ENCODE peak calls at places on chromosomes 7 and 10, in five cellular contexts. G, M, H, R and N are unnamed samples.

GRCh38 chr7:114243019-114243507 is 171.6 kb upstream of the FOXP2 start:
- DNase-seq in G (no peak), M (peak; percentile 41), H (peak; percentile 25), R (no peak), N (no peak)

GRCh38 chr7:11434371-11434770 is 397.6 kb downstream of the THSD7A start:
- DNase-seq in G (no peak), M (no peak), H (peak; percentile 52), R (no peak), N (no peak)

GRCh38 chr10:64175271-64175962 is 654.2 kb downstream of the REEP3 start:
- DNase-seq in G (no peak), M (peak; percentile 67), H (no peak), R (no peak), N (no peak)

GRCh38 chr7:138892016-138892630 is 89.1 kb downstream of the KIAA1549 start:
- DNase-seq in G (no peak), M (no peak), H (no peak), R (no peak), N (no peak)

GRCh38 chr7:4282434-4283223 is 399.5 kb upstream of the FOXK1 start:
- DNase-seq in G (no peak), M (no peak), H (peak; percentile 3), R (no peak), N (no peak)

GRCh38 chr7:45869426-45869825 is 3.5 kb downstream of the CCDC201 start:
- DNase-seq in G (peak; percentile 73), M (no peak), H (peak; percentile 25), R (no peak), N (no peak)

GRCh38 chr7:73773700-73774517 is 3.8 kb upstream of the CLDN3 start:
- DNase-seq in G (no peak), M (no peak), H (no peak), R (no peak), N (no peak)

GRCh38 chr10:34323197-34323596 is 491.9 kb downstream of the PARD3 start:
- DNase-seq in G (peak; percentile 58), M (no peak), H (peak; percentile 55), R (no peak), N (no peak)

GRCh38 chr10:84401838-84402611 is 73.6 kb downstream of the CCSER2 start:
- DNase-seq in G (no peak), M (no peak), H (no peak), R (no peak), N (no peak)

GRCh38 chr7:134845461-134845860 is 66.0 kb downstream of the CALD1 start:
- DNase-seq in G (no peak), M (peak; percentile 1), H (no peak), R (no peak), N (no peak)

GRCh38 chr7:94087664-94088352 is 83.7 kb upstream of the BET1 start:
- DNase-seq in G (peak; percentile 74), M (peak; percentile 63), H (peak; percentile 86), R (peak; percentile 76), N (no peak)

GRCh38 chr7:33720870-33721269 is 184.5 kb upstream of the BMPER start:
- DNase-seq in G (peak; percentile 12), M (no peak), H (no peak), R (no peak), N (no peak)

GRCh38 chr7:95324396-95324795 is at the start of gene PON1:
- DNase-seq in G (no peak), M (no peak), H (no peak), R (no peak), N (no peak)

GRCh38 chr7:90736968-90737939 is 141.1 kb downstream of the CDK14 start:
- DNase-seq in G (no peak), M (no peak), H (no peak), R (no peak), N (no peak)

GRCh38 chr10:113111900-113112853 is 162.1 kb downstream of the TCF7L2 start:
- DNase-seq in G (peak; percentile 46), M (peak; percentile 87), H (peak; percentile 87), R (no peak), N (no peak)

GRCh38 chr10:121598261-121599249 is at the start of gene FGFR2:
- DNase-seq in G (peak; percentile 71), M (peak; percentile 69), H (peak; percentile 17), R (peak; percentile 77), N (peak; percentile 57)

GRCh38 chr10:77877461-77878344 is 48.9 kb downstream of the DLG5 start:
- DNase-seq in G (peak; percentile 57), M (peak; percentile 51), H (peak; percentile 52), R (no peak), N (no peak)

GRCh38 chr7:155763122-155763521 is 49.1 kb downstream of the SHH start:
- DNase-seq in G (no peak), M (no peak), H (no peak), R (no peak), N (no peak)

GRCh38 chr10:116268976-116269375 is 4.0 kb downstream of the GFRA1 start:
- DNase-seq in G (no peak), M (peak; percentile 3), H (no peak), R (no peak), N (no peak)

GRCh38 chr7:49776994-49777393 is 3.6 kb downstream of the VWC2 start:
- DNase-seq in G (no peak), M (no peak), H (no peak), R (no peak), N (no peak)

GRCh38 chr10:124293641-124294449 is 124.9 kb downstream of the OAT start:
- DNase-seq in G (no peak), M (no peak), H (no peak), R (no peak), N (no peak)